ENCODE peak calls at places on chromosome 22, in five cellular contexts. V is fibroblast of mammary gland, M is PC-3, Q is GM12865, J is hepatic stellate cell. H is an unnamed sample.

GRCh38 chr22:10961043-10961860 is 4566.7 kb upstream of the OR11H1 start:
- DNase-seq in M (no peak), J (no peak), V (no peak), Q (no peak), H (no peak)

GRCh38 chr22:35020517-35020916 is 45.4 kb upstream of the ISX start:
- DNase-seq in V (no peak), J (no peak), M (no peak), Q (no peak), H (no peak)

GRCh38 chr22:31488988-31489617 is 539 bp downstream of the EIF4ENIF1 start:
- DNase-seq in Q (peak), J (peak), V (no peak), M (peak), H (peak)

GRCh38 chr22:45976351-45977002 is 485 bp downstream of the WNT7B start:
- DNase-seq in Q (no peak), M (peak), J (no peak), V (no peak), H (peak)

GRCh38 chr22:29195118-29195963 is 10.4 kb upstream of the EMID1 start:
- DNase-seq in J (no peak), V (no peak), M (no peak), Q (no peak), H (no peak)

GRCh38 chr22:30004101-30004500 is 76.2 kb upstream of the HORMAD2 start:
- DNase-seq in Q (no peak), V (no peak), J (no peak), M (no peak), H (no peak)

GRCh38 chr22:37169947-37170688 is 17.9 kb downstream of the C1QTNF6 start:
- DNase-seq in J (no peak), Q (no peak), V (no peak), M (no peak), H (no peak)

GRCh38 chr22:46575915-46576555 is 38.6 kb upstream of the CELSR1 start:
- DNase-seq in M (no peak), V (no peak), J (no peak), Q (no peak), H (no peak)

GRCh38 chr22:47213571-47214230 is 451.3 kb downstream of the TBC1D22A start:
- DNase-seq in J (no peak), M (peak), Q (peak), V (peak), H (no peak)

GRCh38 chr22:35480143-35480542 is 60.5 kb upstream of the RASD2 start:
- DNase-seq in V (peak), M (peak), Q (no peak), J (peak), H (no peak)

GRCh38 chr22:19213001-19213400 is 34.5 kb upstream of the SLC25A1 start:
- DNase-seq in M (no peak), J (no peak), V (no peak), Q (no peak), H (no peak)

GRCh38 chr22:49026476-49027121 is 801.1 kb downstream of the BRD1 start:
- DNase-seq in J (no peak), M (no peak), V (no peak), Q (no peak), H (no peak)

GRCh38 chr22:43566561-43567332 is 154.9 kb downstream of the MPPED1 start:
- DNase-seq in Q (no peak), J (no peak), V (no peak), M (no peak), H (no peak)

GRCh38 chr22:17258015-17258827 is 39.0 kb upstream of the ADA2 start:
- DNase-seq in J (no peak), Q (peak), V (no peak), M (peak), H (peak)

GRCh38 chr22:21778705-21779363 is 43.2 kb upstream of the YPEL1 start:
- DNase-seq in M (no peak), J (peak), Q (no peak), V (peak), H (peak)

GRCh38 chr22:29782061-29782845 is 15.1 kb downstream of the UQCR10 start:
- DNase-seq in J (peak), V (no peak), M (peak), Q (no peak), H (peak)

GRCh38 chr22:33329398-33329797 is 271.2 kb upstream of the SYN3 start:
- DNase-seq in V (no peak), J (no peak), Q (no peak), M (no peak), H (no peak)

GRCh38 chr22:35498446-35498845 is 42.2 kb upstream of the RASD2 start:
- DNase-seq in J (no peak), Q (no peak), M (no peak), V (no peak), H (no peak)

GRCh38 chr22:49793296-49793695 is 34.4 kb downstream of the BRD1 start:
- DNase-seq in V (no peak), M (no peak), Q (no peak), J (no peak), H (no peak)

GRCh38 chr22:44916281-44917231 is 93.2 kb downstream of the PHF21B start:
- DNase-seq in V (no peak), J (no peak), Q (no peak), M (no peak), H (no peak)

GRCh38 chr22:20982563-20982882 is 426 bp downstream of the LZTR1 start:
- DNase-seq in Q (no peak), V (no peak), M (no peak), J (no peak), H (no peak)

GRCh38 chr22:36413022-36413770 is 25.4 kb upstream of the MYH9 start:
- DNase-seq in M (no peak), Q (no peak), V (no peak), J (no peak), H (no peak)

GRCh38 chr22:35299717-35300497 is at the start of gene TOM1:
- DNase-seq in Q (peak), J (peak), M (peak), V (peak), H (peak)

GRCh38 chr22:41361716-41362310 is 19.9 kb upstream of the TEF start:
- DNase-seq in Q (no peak), J (no peak), V (peak), M (no peak), H (peak)

GRCh38 chr22:30181459-30182353 is 64.9 kb downstream of the LIF start:
- DNase-seq in M (no peak), J (no peak), Q (no peak), V (no peak), H (no peak)

GRCh38 chr22:21764038-21764804 is 28.6 kb upstream of the YPEL1 start:
- DNase-seq in J (no peak), Q (no peak), V (no peak), M (no peak), H (no peak)

GRCh38 chr22:17678817-17679385 is 40.3 kb downstream of the BCL2L13 start:
- DNase-seq in M (no peak), J (no peak), Q (peak), V (no peak), H (no peak)

GRCh38 chr22:50696799-50697561 is 24.4 kb downstream of the SHANK3 start:
- DNase-seq in Q (no peak), J (peak), M (peak), V (no peak), H (peak)

GRCh38 chr22:31150615-31151014 is 9.4 kb upstream of the RNF185 start:
- DNase-seq in Q (peak), M (peak), V (no peak), J (peak), H (no peak)

GRCh38 chr22:49972163-49973017 is 11.8 kb downstream of the PIM3 start:
- DNase-seq in V (no peak), M (no peak), J (no peak), Q (no peak), H (no peak)

GRCh38 chr22:46060292-46061123 is 83.5 kb upstream of the WNT7B start:
- DNase-seq in Q (no peak), V (peak), M (peak), J (no peak), H (peak)

GRCh38 chr22:36860017-36860416 is 789 bp upstream of the NCF4 start:
- DNase-seq in M (no peak), Q (peak), J (no peak), V (no peak), H (peak)

H was measured in mammary epithelial cell.